ENCODE peak calls at places on chromosome 10, in nine cellular contexts. J is COR-L47, V is AG08395, O is T follicular helper cell, Q is hepatic stellate cell, Y is EL, X is NCI-H2107, A is fibroblast of mammary gland, U is foreskin fibroblast. M is an unnamed sample.

GRCh38 chr10:88125766-88126165 is 262.3 kb downstream of the PTEN start:
- DNase-seq in J (no peak), V (no peak), O (no peak), Q (no peak), Y (no peak), X (no peak), A (no peak), U (no peak), M (no peak)

GRCh38 chr10:123157210-123157609 is 3.0 kb downstream of the BUB3 start:
- DNase-seq in J (no peak), V (no peak), O (no peak), Q (peak), Y (peak), X (no peak), A (peak), U (no peak), M (peak)

GRCh38 chr10:48287417-48288391 is 13.2 kb upstream of the FRMPD2 start:
- DNase-seq in J (no peak), V (no peak), O (no peak), Q (no peak), Y (no peak), X (no peak), A (no peak), U (no peak), M (no peak)

GRCh38 chr10:110802090-110802489 is 69.6 kb upstream of the PDCD4 start:
- DNase-seq in J (no peak), V (peak), O (no peak), Q (peak), Y (peak), X (no peak), A (peak), U (peak), M (peak)

GRCh38 chr10:71270301-71270777 is 48.7 kb upstream of the SLC29A3 start:
- DNase-seq in J (peak), V (peak), O (no peak), Q (peak), Y (peak), X (peak), A (peak), U (peak), M (no peak)

GRCh38 chr10:16843252-16843870 is 26.1 kb upstream of the RSU1 start:
- DNase-seq in J (peak), V (peak), O (no peak), Q (peak), Y (peak), X (no peak), A (peak), U (peak), M (peak)

GRCh38 chr10:113214331-113214730 is 264.3 kb downstream of the TCF7L2 start:
- DNase-seq in J (no peak), V (no peak), O (no peak), Q (no peak), Y (no peak), X (no peak), A (no peak), U (no peak), M (no peak)

GRCh38 chr10:130255777-130256176 is 119.6 kb downstream of the GLRX3 start:
- DNase-seq in J (no peak), V (no peak), O (no peak), Q (no peak), Y (no peak), X (no peak), A (no peak), U (no peak), M (no peak)

GRCh38 chr10:1233031-1233430 is 176.8 kb downstream of the WDR37 start:
- DNase-seq in J (no peak), V (no peak), O (no peak), Q (no peak), Y (no peak), X (no peak), A (no peak), U (no peak), M (no peak)

GRCh38 chr10:24153016-24153415 is 55.9 kb upstream of the KIAA1217 start:
- DNase-seq in J (no peak), V (no peak), O (no peak), Q (no peak), Y (no peak), X (no peak), A (no peak), U (no peak), M (no peak)

GRCh38 chr10:31147220-31147608 is 115.5 kb upstream of the ZNF438 start:
- DNase-seq in J (no peak), V (peak), O (no peak), Q (peak), Y (peak), X (no peak), A (peak), U (peak), M (peak)

GRCh38 chr10:72007246-72007892 is 43.2 kb downstream of the CHST3 start:
- DNase-seq in J (no peak), V (no peak), O (no peak), Q (no peak), Y (no peak), X (no peak), A (no peak), U (no peak), M (no peak)

GRCh38 chr10:13816195-13816926 is 229.6 kb downstream of the PRPF18 start:
- DNase-seq in J (peak), V (peak), O (no peak), Q (peak), Y (peak), X (no peak), A (peak), U (peak), M (no peak)

GRCh38 chr10:11798862-11799735 is 24.1 kb upstream of the PROSER2 start:
- DNase-seq in J (no peak), V (no peak), O (no peak), Q (no peak), Y (no peak), X (no peak), A (no peak), U (no peak), M (no peak)

GRCh38 chr10:116124777-116125176 is 148.2 kb downstream of the GFRA1 start:
- DNase-seq in J (no peak), V (no peak), O (no peak), Q (no peak), Y (no peak), X (no peak), A (no peak), U (no peak), M (no peak)

M was measured in HS-5.